ENCODE peak calls at places on chromosomes 4 and X, in ten cellular contexts. M is activated naive CD4-positive, alpha-beta T cell treated with anti-CD3 and anti-CD28 coated beads, Interleukin-2, amount 50 U/mL, for 16 hours; X is GM04504; Z is dorsolateral prefrontal cortex; T is amygdala; B is amniotic epithelial cell; N is T-helper 1 cell; Y is neural crest cell; W is osteocyte; J is substantia nigra. C is an unnamed sample.

GRCh38 chr4:10312568-10312967 is 144.7 kb downstream of the ZNF518B start:
- DNase-seq in T (no peak), B (no peak), W (no peak), X (no peak), M (no peak), Z (no peak), N (no peak), J (no peak), Y (no peak), C (no peak)

GRCh38 chrX:458631-459061 is 71.9 kb upstream of the PPP2R3B start:
- DNase-seq in Y (no peak), J (no peak), W (no peak), X (no peak), N (no peak), T (no peak), Z (no peak), M (no peak), B (no peak), C (no peak)

GRCh38 chrX:1026263-1027015 is 186.0 kb downstream of the CRLF2 start:
- DNase-seq in N (no peak), Z (no peak), B (no peak), T (no peak), Y (no peak), X (no peak), W (no peak), M (no peak), J (no peak), C (no peak)

GRCh38 chrX:71917621-71918341 is 7.1 kb downstream of the NHSL2 start:
- DNase-seq in Z (no peak), N (no peak), J (no peak), Y (no peak), B (peak; percentile 90), W (no peak), T (no peak), X (no peak), M (no peak), C (no peak)

GRCh38 chr4:118798658-118799057 is 37.3 kb downstream of the SEC24D start:
- DNase-seq in N (no peak), M (no peak), W (no peak), X (no peak), T (no peak), B (no peak), J (no peak), Z (no peak), Y (no peak), C (no peak)

GRCh38 chr4:103091601-103092223 is 7.9 kb downstream of the BDH2 start:
- DNase-seq in N (no peak), T (no peak), B (peak; percentile 75), Z (peak; percentile 10), J (peak; percentile 6), Y (peak; percentile 21), W (no peak), X (peak; percentile 40), M (peak; percentile 38), C (peak; percentile 9)

GRCh38 chr4:108450236-108450898 is 170.0 kb upstream of the RPL34 start:
- DNase-seq in B (no peak), Z (no peak), N (no peak), W (no peak), T (no peak), M (no peak), X (no peak), J (no peak), Y (no peak), C (no peak)

GRCh38 chrX:134459683-134460004 is 321 bp upstream of the HPRT1 start:
- DNase-seq in B (no peak), T (no peak), X (no peak), Y (no peak), J (no peak), W (no peak), M (no peak), Z (no peak), N (no peak), C (no peak)

GRCh38 chr4:110878992-110879391 is 256.1 kb upstream of the PITX2 start:
- DNase-seq in M (no peak), J (no peak), T (no peak), B (no peak), Y (no peak), W (no peak), X (no peak), Z (no peak), N (no peak), C (no peak)

GRCh38 chr4:34181311-34181808 is 2063.0 kb downstream of the ARAP2 start:
- DNase-seq in B (peak; percentile 98), M (no peak), Z (no peak), W (no peak), N (no peak), Y (no peak), T (no peak), J (no peak), X (peak; percentile 89), C (no peak)

GRCh38 chr4:4890574-4891260 is 31.3 kb downstream of the MSX1 start:
- DNase-seq in X (no peak), N (no peak), W (no peak), Z (no peak), B (no peak), T (no peak), M (no peak), J (no peak), Y (no peak), C (no peak)

GRCh38 chrX:107429090-107429489 is 20.4 kb upstream of the FRMPD3 start:
- DNase-seq in Z (no peak), Y (no peak), J (no peak), W (no peak), M (peak; percentile 15), N (no peak), B (peak; percentile 28), X (no peak), T (no peak), C (no peak)

GRCh38 chrX:148133099-148133725 is 152.1 kb downstream of the FMR1NB start:
- DNase-seq in B (no peak), T (no peak), N (no peak), W (no peak), Y (no peak), M (no peak), X (no peak), J (no peak), Z (no peak), C (no peak)

GRCh38 chr4:187118166-187118565 is 394.5 kb upstream of the FAT1 start:
- DNase-seq in M (no peak), J (no peak), T (no peak), N (no peak), W (no peak), B (no peak), X (no peak), Y (no peak), Z (no peak), C (no peak)

GRCh38 chrX:118226060-118226428 is 109.4 kb upstream of the KLHL13 start:
- DNase-seq in Y (no peak), T (no peak), N (no peak), J (no peak), W (no peak), M (no peak), B (no peak), Z (no peak), X (no peak), C (no peak)

GRCh38 chr4:155722816-155723499 is 35.9 kb upstream of the GUCY1B1 start:
- DNase-seq in N (no peak), J (no peak), Z (no peak), W (no peak), M (no peak), Y (no peak), B (peak; percentile 58), X (no peak), T (no peak), C (no peak)

GRCh38 chrX:154548028-154548316 is 552 bp downstream of the IKBKG start:
- DNase-seq in T (no peak), W (no peak), X (no peak), B (peak; percentile 57), J (no peak), Z (no peak), M (no peak), N (no peak), Y (no peak), C (no peak)

GRCh38 chr4:7103031-7103598 is 35.3 kb upstream of the GRPEL1 start:
- DNase-seq in N (peak; percentile 63), J (peak; percentile 92), X (peak; percentile 52), W (no peak), T (peak; percentile 76), Z (peak; percentile 83), Y (peak; percentile 67), B (peak; percentile 81), M (peak; percentile 82), C (peak; percentile 76)

GRCh38 chrX:100994352-100995281 is 25.1 kb downstream of the ARL13A start:
- DNase-seq in Y (no peak), Z (no peak), J (no peak), W (no peak), N (no peak), T (no peak), X (peak; percentile 6), M (no peak), B (peak; percentile 79), C (no peak)

GRCh38 chr4:82890602-82890912 is 396 bp downstream of the SEC31A start:
- DNase-seq in B (no peak), N (no peak), Y (no peak), W (no peak), T (no peak), Z (no peak), M (no peak), J (no peak), X (no peak), C (no peak)

GRCh38 chr4:188246488-188246887 is 107.2 kb downstream of the TRIML1 start:
- DNase-seq in J (no peak), Z (no peak), B (no peak), N (no peak), T (no peak), M (no peak), X (no peak), W (peak; percentile 38), Y (no peak), C (no peak)

GRCh38 chr4:182555997-182556418 is 312.8 kb downstream of the TENM3 start:
- DNase-seq in Y (no peak), T (no peak), W (no peak), N (no peak), M (no peak), X (peak; percentile 59), B (peak; percentile 83), Z (no peak), J (no peak), C (no peak)

C was measured in T-helper 9 cell.